ENCODE peak calls at places on chromosomes 16 and 17, in four cellular contexts. One of them, this sample, is unnamed.

GRCh38 chr17:78781339-78782304 is at the start of gene CYTH1:
- DNase-seq in AG08396: no peak
- DNase-seq in SHP77 treated with DMSO at 0.1 percent for 48 hours: no peak
- DNase-seq in DMS79 treated with DMSO at 0.1 percent for 48 hours: no peak
- DNase-seq in this sample: no peak

GRCh38 chr17:55770220-55770870 is 19.5 kb downstream of the PCTP start:
- DNase-seq in AG08396: peak; percentile 63
- DNase-seq in SHP77 treated with DMSO at 0.1 percent for 48 hours: no peak
- DNase-seq in DMS79 treated with DMSO at 0.1 percent for 48 hours: peak; percentile 61
- DNase-seq in this sample: peak; percentile 17

GRCh38 chr16:73210084-73210483 is 162.2 kb upstream of the ZFHX3 start:
- DNase-seq in AG08396: no peak
- DNase-seq in SHP77 treated with DMSO at 0.1 percent for 48 hours: no peak
- DNase-seq in DMS79 treated with DMSO at 0.1 percent for 48 hours: no peak
- DNase-seq in this sample: no peak

GRCh38 chr17:17297217-17297616 is 6.0 kb upstream of the NT5M start:
- DNase-seq in AG08396: no peak
- DNase-seq in SHP77 treated with DMSO at 0.1 percent for 48 hours: no peak
- DNase-seq in DMS79 treated with DMSO at 0.1 percent for 48 hours: no peak
- DNase-seq in this sample: no peak

GRCh38 chr16:88035292-88035691 is 84.1 kb downstream of the BANP start:
- DNase-seq in AG08396: no peak
- DNase-seq in SHP77 treated with DMSO at 0.1 percent for 48 hours: no peak
- DNase-seq in DMS79 treated with DMSO at 0.1 percent for 48 hours: no peak
- DNase-seq in this sample: no peak

GRCh38 chr17:50055426-50056216 is at the start of gene ITGA3:
- DNase-seq in AG08396: peak; percentile 85
- DNase-seq in SHP77 treated with DMSO at 0.1 percent for 48 hours: peak; percentile 83
- DNase-seq in DMS79 treated with DMSO at 0.1 percent for 48 hours: peak; percentile 82
- DNase-seq in this sample: peak; percentile 80

GRCh38 chr16:24013733-24014645 is 178.2 kb downstream of the PRKCB start:
- DNase-seq in AG08396: no peak
- DNase-seq in SHP77 treated with DMSO at 0.1 percent for 48 hours: no peak
- DNase-seq in DMS79 treated with DMSO at 0.1 percent for 48 hours: peak; percentile 34
- DNase-seq in this sample: peak; percentile 89

GRCh38 chr16:85663891-85664321 is 24.8 kb downstream of the GINS2 start:
- DNase-seq in AG08396: no peak
- DNase-seq in SHP77 treated with DMSO at 0.1 percent for 48 hours: peak; percentile 76
- DNase-seq in DMS79 treated with DMSO at 0.1 percent for 48 hours: peak; percentile 63
- DNase-seq in this sample: no peak

GRCh38 chr17:67628580-67629013 is 89.1 kb upstream of the NOL11 start:
- DNase-seq in AG08396: no peak
- DNase-seq in SHP77 treated with DMSO at 0.1 percent for 48 hours: no peak
- DNase-seq in DMS79 treated with DMSO at 0.1 percent for 48 hours: peak; percentile 3
- DNase-seq in this sample: no peak

GRCh38 chr16:71919033-71919432 is 23.7 kb downstream of the IST1 start:
- DNase-seq in AG08396: no peak
- DNase-seq in SHP77 treated with DMSO at 0.1 percent for 48 hours: no peak
- DNase-seq in DMS79 treated with DMSO at 0.1 percent for 48 hours: no peak
- DNase-seq in this sample: no peak

GRCh38 chr16:27772093-27772820 is 222.3 kb downstream of the KATNIP start:
- DNase-seq in AG08396: no peak
- DNase-seq in SHP77 treated with DMSO at 0.1 percent for 48 hours: no peak
- DNase-seq in DMS79 treated with DMSO at 0.1 percent for 48 hours: no peak
- DNase-seq in this sample: no peak

GRCh38 chr17:58238147-58238634 is at the start of gene LPO:
- DNase-seq in AG08396: no peak
- DNase-seq in SHP77 treated with DMSO at 0.1 percent for 48 hours: no peak
- DNase-seq in DMS79 treated with DMSO at 0.1 percent for 48 hours: no peak
- DNase-seq in this sample: no peak

GRCh38 chr16:55825115-55825728 is 7.7 kb downstream of the CES1 start:
- DNase-seq in AG08396: no peak
- DNase-seq in SHP77 treated with DMSO at 0.1 percent for 48 hours: no peak
- DNase-seq in DMS79 treated with DMSO at 0.1 percent for 48 hours: no peak
- DNase-seq in this sample: no peak

This sample was measured in NCI-H748 treated with DMSO at 0.1 percent for 48 hours.